ENCODE peak calls at places on chromosome 1, in eight cellular contexts. E is Right ventricle myocardium superior, J is ovary, R is NCI-H774, T is ACHN, X is Kasumi-1, W is activated T-helper 1 cell treated with Interleukin-2 at 50 U/mL for 16 hours, M is SIG-M5. O is an unnamed sample.

GRCh38 chr1:109959632-109959973 is 25.0 kb upstream of the AHCYL1 start:
- DNase-seq in R (no peak), E (no peak), W (no peak), M (no peak), T (no peak), X (no peak), J (no peak), O (no peak)

GRCh38 chr1:58324551-58324950 is 222.0 kb downstream of the OMA1 start:
- DNase-seq in M (no peak), W (no peak), E (no peak), J (no peak), T (no peak), X (peak; percentile 16), R (no peak), O (no peak)

GRCh38 chr1:185646202-185646683 is 87.9 kb upstream of the HMCN1 start:
- DNase-seq in J (peak; percentile 33), W (no peak), R (peak; percentile 13), E (no peak), M (no peak), X (no peak), T (peak; percentile 97), O (no peak)

GRCh38 chr1:97433520-97434175 is 487.2 kb downstream of the DPYD start:
- DNase-seq in M (no peak), T (no peak), R (no peak), E (no peak), X (no peak), W (no peak), J (no peak), O (no peak)

GRCh38 chr1:167922611-167923074 is 8.7 kb upstream of the ADCY10 start:
- DNase-seq in W (no peak), T (no peak), M (no peak), X (no peak), R (no peak), J (no peak), E (no peak), O (no peak)

GRCh38 chr1:216705686-216706085 is 17.5 kb downstream of the ESRRG start:
- DNase-seq in X (no peak), M (no peak), W (no peak), J (no peak), E (no peak), T (no peak), R (peak; percentile 74), O (no peak)

GRCh38 chr1:4655674-4656532 is 1.5 kb downstream of the AJAP1 start:
- DNase-seq in X (no peak), W (no peak), J (peak; percentile 76), M (no peak), T (peak; percentile 48), R (no peak), E (peak; percentile 61), O (no peak)

GRCh38 chr1:179087665-179088064 is 5.8 kb downstream of the TOR3A start:
- DNase-seq in J (no peak), X (no peak), R (no peak), E (no peak), M (no peak), W (no peak), T (no peak), O (no peak)

GRCh38 chr1:54052470-54052933 is 502 bp downstream of the TMEM59 start:
- DNase-seq in M (no peak), R (peak; percentile 37), J (peak; percentile 23), W (peak; percentile 13), E (no peak), T (peak; percentile 50), X (peak; percentile 43), O (peak; percentile 29)

GRCh38 chr1:186957339-186957738 is 128.6 kb downstream of the PLA2G4A start:
- DNase-seq in E (no peak), X (no peak), T (no peak), M (no peak), W (no peak), J (no peak), R (no peak), O (no peak)

GRCh38 chr1:1250828-1251284 is 4.3 kb upstream of the C1QTNF12 start:
- DNase-seq in J (no peak), T (no peak), X (no peak), W (peak; percentile 59), R (no peak), E (no peak), M (no peak), O (peak; percentile 61)

GRCh38 chr1:22184892-22185612 is 42.2 kb upstream of the WNT4 start:
- DNase-seq in M (no peak), R (peak; percentile 65), W (no peak), J (no peak), T (peak; percentile 2), E (no peak), X (no peak), O (no peak)

GRCh38 chr1:43522776-43523480 is 7.8 kb upstream of the PTPRF start:
- DNase-seq in W (no peak), E (no peak), M (no peak), J (no peak), T (peak; percentile 92), X (no peak), R (no peak), O (no peak)

GRCh38 chr1:1924378-1924777 is 5.3 kb upstream of the TMEM52 start:
- DNase-seq in E (no peak), X (no peak), W (no peak), J (no peak), R (no peak), T (no peak), M (no peak), O (no peak)

GRCh38 chr1:165376041-165376810 is 19.7 kb upstream of the LMX1A start:
- DNase-seq in J (peak; percentile 88), E (peak; percentile 92), X (peak; percentile 31), R (peak; percentile 44), M (no peak), T (peak; percentile 84), W (peak; percentile 13), O (no peak)

GRCh38 chr1:211305044-211305443 is 21.6 kb upstream of the TRAF5 start:
- DNase-seq in T (no peak), E (no peak), R (no peak), J (no peak), W (no peak), X (no peak), M (no peak), O (no peak)

GRCh38 chr1:102699524-102699923 is 408.8 kb downstream of the COL11A1 start:
- DNase-seq in E (no peak), X (no peak), W (no peak), T (no peak), R (no peak), M (no peak), J (no peak), O (no peak)

GRCh38 chr1:236140705-236141446 is 1.5 kb upstream of the GPR137B start:
- DNase-seq in T (no peak), W (no peak), R (no peak), M (no peak), X (no peak), E (no peak), J (no peak), O (no peak)

GRCh38 chr1:109241344-109241743 is 8.0 kb upstream of the CELSR2 start:
- DNase-seq in X (no peak), R (no peak), T (no peak), E (no peak), W (no peak), J (no peak), M (no peak), O (no peak)

GRCh38 chr1:85289207-85289847 is 12.9 kb upstream of the BCL10 start:
- DNase-seq in T (peak; percentile 92), R (no peak), X (peak; percentile 34), J (no peak), M (peak; percentile 17), W (no peak), E (no peak), O (no peak)

GRCh38 chr1:71242239-71242638 is 161.4 kb upstream of the ZRANB2 start:
- DNase-seq in R (no peak), T (no peak), W (no peak), J (no peak), E (no peak), X (no peak), M (no peak), O (no peak)

GRCh38 chr1:46769028-46769740 is 29.7 kb upstream of the CYP4B1 start:
- DNase-seq in X (no peak), E (no peak), R (no peak), T (no peak), M (no peak), W (no peak), J (no peak), O (no peak)

GRCh38 chr1:95229042-95229441 is 5.0 kb upstream of the RWDD3 start:
- DNase-seq in M (no peak), W (no peak), T (no peak), E (no peak), X (no peak), J (no peak), R (no peak), O (no peak)

GRCh38 chr1:177355575-177355974 is 184.8 kb downstream of the BRINP2 start:
- DNase-seq in W (no peak), T (peak; percentile 30), X (no peak), J (no peak), E (no peak), R (no peak), M (no peak), O (no peak)

GRCh38 chr1:237041795-237042466 is at the start of gene RYR2:
- DNase-seq in R (no peak), T (no peak), X (no peak), E (peak; percentile 62), M (no peak), W (no peak), J (peak; percentile 52), O (no peak)

GRCh38 chr1:156961709-156962108 is 41.3 kb downstream of the LRRC71 start:
- DNase-seq in E (no peak), J (no peak), M (no peak), X (peak; percentile 5), W (no peak), T (peak; percentile 35), R (no peak), O (no peak)

GRCh38 chr1:24925963-24926362 is 4.1 kb downstream of the RUNX3 start:
- DNase-seq in W (no peak), T (no peak), M (no peak), J (no peak), E (peak; percentile 3), X (no peak), R (no peak), O (no peak)

GRCh38 chr1:39733161-39733560 is 5.5 kb upstream of the PPIE start:
- DNase-seq in R (no peak), J (no peak), T (no peak), W (no peak), X (no peak), M (no peak), E (peak; percentile 43), O (no peak)

GRCh38 chr1:177983824-177984528 is 14.1 kb upstream of the SEC16B start:
- DNase-seq in W (no peak), M (no peak), R (peak; percentile 65), E (peak; percentile 41), T (no peak), J (peak; percentile 74), X (no peak), O (no peak)

GRCh38 chr1:194786027-194786426 is 1599.6 kb upstream of the B3GALT2 start:
- DNase-seq in J (no peak), T (no peak), R (no peak), X (no peak), E (no peak), W (no peak), M (no peak), O (no peak)

GRCh38 chr1:243798726-243799125 is 51.3 kb downstream of the AKT3 start:
- DNase-seq in M (no peak), E (no peak), X (no peak), R (no peak), J (no peak), T (peak; percentile 86), W (no peak), O (no peak)

GRCh38 chr1:150168960-150169565 is 19.3 kb downstream of the PLEKHO1 start:
- DNase-seq in M (no peak), R (peak; percentile 30), J (peak; percentile 82), X (peak; percentile 36), E (peak; percentile 81), W (peak; percentile 35), T (peak; percentile 67), O (peak; percentile 29)

GRCh38 chr1:228340686-228341449 is 65.8 kb downstream of the TRIM11 start:
- DNase-seq in J (peak; percentile 25), X (no peak), T (peak; percentile 10), M (no peak), W (no peak), E (peak; percentile 39), R (no peak), O (no peak)

GRCh38 chr1:3084154-3084553 is 15.2 kb downstream of the PRDM16 start:
- DNase-seq in M (no peak), T (no peak), W (no peak), X (no peak), E (no peak), J (no peak), R (no peak), O (no peak)

O was measured in T-helper 17 cell.